ENCODE peak calls at places on chromosomes 11 and 22, in five cellular contexts. V, J, K, Z and X are unnamed samples.

GRCh38 chr11:91272089-91272488 is 952.5 kb upstream of the FAT3 start:
- DNase-seq in V (no peak), J (no peak), K (no peak), Z (no peak), X (no peak)

GRCh38 chr11:122661182-122661945 is 5.8 kb downstream of the UBASH3B start:
- DNase-seq in V (no peak), J (no peak), K (no peak), Z (no peak), X (peak)

GRCh38 chr11:130801287-130802146 is 114.8 kb downstream of the SNX19 start:
- DNase-seq in V (no peak), J (no peak), K (no peak), Z (no peak), X (peak)

GRCh38 chr22:45863981-45864751 is 112.8 kb downstream of the WNT7B start:
- DNase-seq in V (peak), J (peak), K (peak), Z (peak), X (peak)

GRCh38 chr11:40514124-40514523 is 945.3 kb downstream of the LRRC4C start:
- DNase-seq in V (no peak), J (no peak), K (no peak), Z (no peak), X (no peak)

GRCh38 chr11:70580036-70580805 is 181.9 kb downstream of the CTTN start:
- DNase-seq in V (peak), J (peak), K (no peak), Z (no peak), X (no peak)

GRCh38 chr11:131064373-131064991 is 148.2 kb upstream of the SNX19 start:
- DNase-seq in V (peak), J (peak), K (peak), Z (peak), X (peak)

GRCh38 chr11:61153593-61154090 is 7.6 kb downstream of the VPS37C start:
- DNase-seq in V (no peak), J (no peak), K (no peak), Z (no peak), X (no peak)

GRCh38 chr22:41991111-41991510 is 7.5 kb upstream of the WBP2NL start:
- DNase-seq in V (no peak), J (peak), K (no peak), Z (no peak), X (no peak)

GRCh38 chr22:25334091-25334490 is 114.7 kb downstream of the CRYBB2 start:
- DNase-seq in V (peak), J (no peak), K (peak), Z (peak), X (peak)

GRCh38 chr11:29452131-29452530 is 564.7 kb downstream of the KCNA4 start:
- DNase-seq in V (no peak), J (no peak), K (no peak), Z (no peak), X (no peak)

GRCh38 chr11:32259641-32260081 is 168.8 kb downstream of the RCN1 start:
- DNase-seq in V (no peak), J (peak), K (peak), Z (peak), X (no peak)

GRCh38 chr22:50182176-50183081 is 3.3 kb upstream of the TRABD start:
- DNase-seq in V (no peak), J (peak), K (no peak), Z (no peak), X (no peak)

GRCh38 chr11:15471709-15472404 is 357.1 kb downstream of the INSC start:
- DNase-seq in V (no peak), J (no peak), K (no peak), Z (no peak), X (no peak)

GRCh38 chr22:48242461-48242864 is 1480.0 kb downstream of the TBC1D22A start:
- DNase-seq in V (no peak), J (no peak), K (no peak), Z (no peak), X (no peak)

GRCh38 chr11:2834893-2835767 is 50.4 kb downstream of the CDKN1C start:
- DNase-seq in V (no peak), J (no peak), K (no peak), Z (no peak), X (no peak)

GRCh38 chr22:17570851-17571631 is 7.7 kb downstream of the SLC25A18 start:
- DNase-seq in V (no peak), J (peak), K (no peak), Z (no peak), X (no peak)

GRCh38 chr22:48663297-48663696 is 1164.4 kb downstream of the BRD1 start:
- DNase-seq in V (no peak), J (no peak), K (peak), Z (no peak), X (no peak)

GRCh38 chr11:94767701-94768601 is at the start of gene AMOTL1:
- DNase-seq in V (peak), J (peak), K (no peak), Z (peak), X (peak)

GRCh38 chr11:123219066-123219697 is 24.1 kb upstream of the CLMP start:
- DNase-seq in V (no peak), J (no peak), K (no peak), Z (no peak), X (no peak)

GRCh38 chr11:61334434-61335354 is 1.7 kb downstream of the TKFC start:
- DNase-seq in V (no peak), J (no peak), K (no peak), Z (no peak), X (peak)

GRCh38 chr22:26904483-26904882 is 247.1 kb downstream of the MIAT start:
- DNase-seq in V (no peak), J (no peak), K (no peak), Z (no peak), X (no peak)
- TF ChIP-seq CTCF in V (no peak), J (no peak), K (no peak), Z (no peak), X (no peak)

DNA sequence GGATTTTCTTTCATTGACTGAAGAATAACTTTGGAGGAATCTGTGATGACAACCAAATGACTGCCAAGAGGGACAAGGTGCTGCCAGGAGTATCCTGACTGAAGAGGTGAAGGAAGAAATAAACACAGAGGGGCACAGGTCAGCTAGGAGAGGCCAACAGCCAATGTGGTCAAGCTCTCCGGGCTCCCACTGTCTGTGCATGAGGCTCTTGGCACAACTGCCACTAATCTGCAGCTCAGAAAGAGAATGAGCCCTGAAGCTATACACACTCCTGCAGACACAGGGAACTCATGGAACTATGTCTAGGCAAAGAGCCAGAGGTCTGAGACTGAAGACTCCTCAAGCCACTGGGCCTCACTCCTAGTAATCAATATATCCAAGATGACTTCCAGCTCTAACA is 6.9 kb downstream of the THRSP start:
- DNase-seq in V (no peak), J (no peak), K (no peak), Z (no peak), X (no peak)
- TF ChIP-seq CTCF in V (no peak), J (no peak), K (no peak), Z (no peak), X (no peak)

DNA sequence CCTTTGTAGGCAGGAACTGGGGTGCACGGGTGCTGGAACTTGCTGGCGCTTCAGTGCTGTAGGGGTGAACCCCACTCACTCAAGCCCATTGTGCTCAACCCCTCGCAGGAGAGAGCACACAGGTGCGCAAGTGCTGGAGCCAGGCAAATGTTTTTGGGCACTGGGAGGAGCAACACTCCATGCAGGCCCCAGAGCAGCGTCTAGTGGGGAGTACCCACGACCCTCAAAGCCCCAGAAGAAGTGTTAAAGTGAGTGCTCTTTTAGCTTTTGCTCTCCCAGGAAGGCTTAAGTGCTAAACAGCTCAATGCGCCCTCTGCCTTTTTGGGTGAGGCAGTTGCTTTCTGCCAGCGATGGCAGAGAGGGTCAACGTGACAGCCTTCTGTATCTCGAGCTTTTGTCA is 282.2 kb upstream of the ARHGAP42 start:
- DNase-seq in V (no peak), J (peak), K (no peak), Z (no peak), X (no peak)
- TF ChIP-seq CTCF in V (no peak), J (no peak), K (no peak), Z (no peak), X (no peak)

GRCh38 chr11:45475135-45475534 is 189.0 kb upstream of the SYT13 start:
- DNase-seq in V (no peak), J (no peak), K (no peak), Z (no peak), X (no peak)
- TF ChIP-seq CTCF in V (no peak), J (no peak), K (no peak), Z (no peak), X (no peak)